ENCODE peak calls at places on chromosomes 3 and 15, in seven cellular contexts. R, G, K, W, X, B and U are unnamed samples.

GRCh38 chr3:165195226-165195625 is 958 bp downstream of the SLITRK3 start:
- DNase-seq in R (no peak), G (no peak), K (no peak), W (peak), X (no peak), B (no peak), U (no peak)

GRCh38 chr15:60972301-60972700 is 256.8 kb downstream of the RORA start:
- DNase-seq in R (no peak), G (no peak), K (peak), W (no peak), X (no peak), B (no peak), U (no peak)

GRCh38 chr3:136645915-136646314 is 106.3 kb downstream of the STAG1 start:
- DNase-seq in R (no peak), G (no peak), K (no peak), W (no peak), X (peak), B (no peak), U (no peak)

GRCh38 chr15:43492266-43492665 is 690 bp downstream of the TP53BP1 start:
- DNase-seq in R (no peak), G (no peak), K (no peak), W (peak), X (no peak), B (peak), U (no peak)

GRCh38 chr15:100602822-100603393 is 519 bp downstream of the ASB7 start:
- DNase-seq in R (peak), G (peak), K (peak), W (peak), X (peak), B (peak), U (peak)

GRCh38 chr3:153290278-153291015 is 128.4 kb downstream of the RAP2B start:
- DNase-seq in R (no peak), G (no peak), K (peak), W (no peak), X (no peak), B (peak), U (peak)

GRCh38 chr3:42749025-42749752 is 23.9 kb downstream of the CCDC13 start:
- DNase-seq in R (no peak), G (peak), K (no peak), W (peak), X (no peak), B (no peak), U (no peak)

GRCh38 chr3:55434789-55435188 is 52.3 kb downstream of the WNT5A start:
- DNase-seq in R (no peak), G (peak), K (peak), W (peak), X (peak), B (peak), U (peak)

GRCh38 chr15:60797444-60798040 is 318.6 kb upstream of the ICE2 start:
- DNase-seq in R (no peak), G (no peak), K (no peak), W (no peak), X (no peak), B (no peak), U (peak)

GRCh38 chr3:73245459-73245858 is 184.0 kb downstream of the EBLN2 start:
- DNase-seq in R (no peak), G (no peak), K (peak), W (no peak), X (no peak), B (no peak), U (no peak)

GRCh38 chr15:96462768-96463167 is 132.3 kb downstream of the NR2F2 start:
- DNase-seq in R (no peak), G (no peak), K (no peak), W (no peak), X (no peak), B (no peak), U (no peak)
- TF ChIP-seq CTCF in R (no peak), G (no peak), K (no peak), W (peak), X (no peak), B (no peak), U (no peak)

GRCh38 chr3:126659915-126660886 is 5.3 kb upstream of the TXNRD3 start:
- DNase-seq in R (no peak), G (no peak), K (peak), W (peak), X (no peak), B (no peak), U (no peak)
- TF ChIP-seq CTCF in R (peak), G (peak), K (peak), W (peak), X (no peak), B (peak), U (no peak)

GRCh38 chr15:75809986-75810750 is 33.1 kb upstream of the UBE2Q2 start:
- DNase-seq in R (no peak), G (peak), K (peak), W (peak), X (peak), B (peak), U (peak)
- TF ChIP-seq CTCF in R (peak), G (peak), K (peak), W (peak), X (peak), B (peak), U (no peak)

DNA sequence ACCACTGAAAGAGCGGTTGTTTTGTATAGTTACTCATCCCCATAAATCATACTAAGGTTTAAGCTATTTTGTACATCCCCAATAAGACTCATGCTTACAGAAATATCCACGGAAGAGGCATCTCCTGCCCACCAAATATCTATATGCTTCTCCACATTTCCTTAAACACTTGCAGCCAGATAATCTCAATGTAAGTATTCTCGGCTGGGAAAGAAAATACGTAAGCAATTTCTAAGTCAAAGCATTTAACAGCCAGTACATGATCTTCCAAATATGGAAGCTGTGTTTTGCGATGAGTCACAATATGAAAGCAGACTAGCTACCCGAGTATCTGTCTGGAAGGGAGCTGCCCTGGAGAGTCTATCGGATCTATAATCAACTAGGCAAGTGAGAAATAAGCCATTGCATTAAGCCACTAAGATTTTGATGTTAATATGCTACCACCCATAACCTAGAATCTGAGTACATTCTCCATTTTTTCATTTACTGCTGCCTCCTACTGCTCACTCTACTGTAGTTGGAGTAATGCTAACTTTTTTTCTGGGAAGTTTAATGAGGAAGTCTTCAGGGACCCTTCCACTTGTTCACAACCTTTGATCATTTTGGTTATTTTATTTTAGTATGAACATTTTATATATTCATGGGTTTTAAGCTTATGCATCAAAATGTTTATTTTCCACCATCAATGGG is 26.9 kb upstream of the ZMAT3 start:
- DNase-seq in R (no peak), G (no peak), K (peak), W (no peak), X (no peak), B (no peak), U (no peak)
- TF ChIP-seq CTCF in R (no peak), G (no peak), K (peak), W (peak), X (no peak), B (no peak), U (no peak)

GRCh38 chr15:50182233-50183013 is 427 bp downstream of the SLC27A2 start:
- DNase-seq in R (no peak), G (peak), K (peak), W (peak), X (no peak), B (no peak), U (peak)
- TF ChIP-seq CTCF in R (no peak), G (no peak), K (no peak), W (peak), X (no peak), B (no peak), U (peak)